ENCODE peak calls at places on chromosomes 12 and 14, in five cellular contexts. One of them, this sample, is unnamed.

GRCh38 chr14:75449703-75450102 is 21.9 kb downstream of the JDP2 start:
- DNase-seq in A172: no peak
- DNase-seq in psoas muscle: no peak
- DNase-seq in RPMI7951: no peak
- DNase-seq in ELR: no peak
- DNase-seq in this sample: no peak

GRCh38 chr12:77232045-77232444 is 166.7 kb upstream of the E2F7 start:
- DNase-seq in RPMI7951: peak
- DNase-seq in ELR: peak
- DNase-seq in psoas muscle: no peak
- DNase-seq in A172: peak
- DNase-seq in this sample: peak

GRCh38 chr12:113196996-113197395 is 11.5 kb downstream of the RITA1 start:
- DNase-seq in RPMI7951: peak
- DNase-seq in A172: peak
- DNase-seq in ELR: peak
- DNase-seq in psoas muscle: peak
- DNase-seq in this sample: peak

GRCh38 chr12:121038861-121039654 is at the start of gene OASL:
- DNase-seq in psoas muscle: no peak
- DNase-seq in ELR: peak
- DNase-seq in RPMI7951: peak
- DNase-seq in A172: no peak
- DNase-seq in this sample: peak

GRCh38 chr14:22535916-22536315 is 53.1 kb downstream of the DAD1 start:
- DNase-seq in psoas muscle: no peak
- DNase-seq in RPMI7951: no peak
- DNase-seq in ELR: no peak
- DNase-seq in A172: no peak
- DNase-seq in this sample: no peak

GRCh38 chr12:117408161-117408791 is 46.9 kb upstream of the NOS1 start:
- DNase-seq in ELR: no peak
- DNase-seq in RPMI7951: peak
- DNase-seq in A172: peak
- DNase-seq in psoas muscle: peak
- DNase-seq in this sample: peak

GRCh38 chr12:49089831-49090773 is 4.5 kb downstream of the DHH start:
- DNase-seq in RPMI7951: no peak
- DNase-seq in psoas muscle: peak
- DNase-seq in ELR: peak
- DNase-seq in A172: no peak
- DNase-seq in this sample: no peak

GRCh38 chr12:57216014-57216891 is at the start of gene NXPH4:
- DNase-seq in A172: no peak
- DNase-seq in psoas muscle: no peak
- DNase-seq in ELR: peak
- DNase-seq in RPMI7951: no peak
- DNase-seq in this sample: no peak

GRCh38 chr12:39435531-39435930 is 7.4 kb downstream of the KIF21A start:
- DNase-seq in RPMI7951: no peak
- DNase-seq in psoas muscle: no peak
- DNase-seq in A172: no peak
- DNase-seq in ELR: no peak
- DNase-seq in this sample: no peak

GRCh38 chr14:87149583-87150354 is 843.2 kb downstream of the GALC start:
- DNase-seq in RPMI7951: no peak
- DNase-seq in A172: no peak
- DNase-seq in ELR: no peak
- DNase-seq in psoas muscle: no peak
- DNase-seq in this sample: peak

GRCh38 chr12:94845110-94845509 is 158.4 kb downstream of the NDUFA12 start:
- DNase-seq in ELR: no peak
- DNase-seq in A172: no peak
- DNase-seq in RPMI7951: no peak
- DNase-seq in psoas muscle: no peak
- DNase-seq in this sample: no peak

GRCh38 chr14:106808907-106809306 is 1282.5 kb downstream of the TMEM121 start:
- DNase-seq in RPMI7951: no peak
- DNase-seq in ELR: no peak
- DNase-seq in psoas muscle: no peak
- DNase-seq in A172: no peak
- DNase-seq in this sample: no peak

GRCh38 chr14:54529811-54530210 is 20.1 kb downstream of the CGRRF1 start:
- DNase-seq in RPMI7951: peak
- DNase-seq in ELR: peak
- DNase-seq in psoas muscle: no peak
- DNase-seq in A172: peak
- DNase-seq in this sample: peak

GRCh38 chr14:106811167-106811566 is 1284.8 kb downstream of the TMEM121 start:
- DNase-seq in RPMI7951: no peak
- DNase-seq in A172: no peak
- DNase-seq in ELR: no peak
- DNase-seq in psoas muscle: no peak
- DNase-seq in this sample: no peak

GRCh38 chr14:102370305-102370809 is 7.6 kb downstream of the TECPR2 start:
- DNase-seq in psoas muscle: no peak
- DNase-seq in ELR: peak
- DNase-seq in RPMI7951: no peak
- DNase-seq in A172: no peak
- DNase-seq in this sample: no peak

GRCh38 chr12:31206038-31206670 is 119.8 kb downstream of the SINHCAF start:
- DNase-seq in psoas muscle: no peak
- DNase-seq in A172: no peak
- DNase-seq in ELR: peak
- DNase-seq in RPMI7951: peak
- DNase-seq in this sample: peak

GRCh38 chr12:121582583-121583333 is 1.9 kb upstream of the KDM2B start:
- DNase-seq in RPMI7951: peak
- DNase-seq in psoas muscle: no peak
- DNase-seq in ELR: peak
- DNase-seq in A172: no peak
- DNase-seq in this sample: no peak

GRCh38 chr12:5377997-5378596 is 53.8 kb upstream of the NTF3 start:
- DNase-seq in A172: peak
- DNase-seq in RPMI7951: peak
- DNase-seq in ELR: no peak
- DNase-seq in psoas muscle: no peak
- DNase-seq in this sample: no peak

GRCh38 chr12:119594772-119595445 is 1.3 kb downstream of the TMEM233 start:
- DNase-seq in psoas muscle: peak
- DNase-seq in RPMI7951: peak
- DNase-seq in A172: no peak
- DNase-seq in ELR: no peak
- DNase-seq in this sample: no peak

GRCh38 chr14:33062476-33062875 is 123.8 kb downstream of the NPAS3 start:
- DNase-seq in RPMI7951: no peak
- DNase-seq in psoas muscle: no peak
- DNase-seq in A172: no peak
- DNase-seq in ELR: no peak
- DNase-seq in this sample: no peak

GRCh38 chr14:51451561-51451960 is 200.1 kb upstream of the FRMD6 start:
- DNase-seq in psoas muscle: no peak
- DNase-seq in A172: no peak
- DNase-seq in RPMI7951: peak
- DNase-seq in ELR: no peak
- DNase-seq in this sample: no peak

GRCh38 chr12:95701275-95701674 is 89.3 kb downstream of the NTN4 start:
- DNase-seq in psoas muscle: no peak
- DNase-seq in ELR: peak
- DNase-seq in RPMI7951: no peak
- DNase-seq in A172: peak
- DNase-seq in this sample: peak

GRCh38 chr12:49868449-49868848 is 25.5 kb upstream of the BCDIN3D start:
- DNase-seq in RPMI7951: no peak
- DNase-seq in A172: no peak
- DNase-seq in ELR: no peak
- DNase-seq in psoas muscle: no peak
- DNase-seq in this sample: no peak

GRCh38 chr14:101963611-101964296 is 619 bp upstream of the DYNC1H1 start:
- DNase-seq in ELR: no peak
- DNase-seq in RPMI7951: no peak
- DNase-seq in A172: no peak
- DNase-seq in psoas muscle: peak
- DNase-seq in this sample: no peak

GRCh38 chr12:52990206-52990605 is 16.1 kb upstream of the EIF4B start:
- DNase-seq in RPMI7951: peak
- DNase-seq in psoas muscle: no peak
- DNase-seq in A172: peak
- DNase-seq in ELR: peak
- DNase-seq in this sample: no peak

GRCh38 chr12:124174949-124175348 is 119.9 kb upstream of the RFLNA start:
- DNase-seq in RPMI7951: peak
- DNase-seq in A172: no peak
- DNase-seq in psoas muscle: no peak
- DNase-seq in ELR: no peak
- DNase-seq in this sample: no peak

GRCh38 chr12:56469007-56469930 is 891 bp downstream of the SPRYD4 start:
- DNase-seq in ELR: no peak
- DNase-seq in A172: no peak
- DNase-seq in RPMI7951: peak
- DNase-seq in psoas muscle: peak
- DNase-seq in this sample: peak

GRCh38 chr12:106446429-106447092 is 89.0 kb downstream of the POLR3B start:
- DNase-seq in RPMI7951: no peak
- DNase-seq in psoas muscle: no peak
- DNase-seq in A172: no peak
- DNase-seq in ELR: no peak
- DNase-seq in this sample: no peak

GRCh38 chr12:2487278-2487677 is 307.5 kb upstream of the FKBP4 start:
- DNase-seq in psoas muscle: no peak
- DNase-seq in ELR: no peak
- DNase-seq in RPMI7951: no peak
- DNase-seq in A172: no peak
- DNase-seq in this sample: no peak

GRCh38 chr14:99242816-99243795 is 28.9 kb downstream of the BCL11B start:
- DNase-seq in A172: no peak
- DNase-seq in ELR: no peak
- DNase-seq in RPMI7951: no peak
- DNase-seq in psoas muscle: no peak
- DNase-seq in this sample: no peak

GRCh38 chr14:24072436-24072835 is 1.1 kb downstream of the CPNE6 start:
- DNase-seq in psoas muscle: no peak
- DNase-seq in A172: no peak
- DNase-seq in RPMI7951: no peak
- DNase-seq in ELR: no peak
- DNase-seq in this sample: no peak

GRCh38 chr12:65014504-65015271 is 106.4 kb downstream of the WIF1 start:
- DNase-seq in ELR: no peak
- DNase-seq in RPMI7951: no peak
- DNase-seq in psoas muscle: no peak
- DNase-seq in A172: no peak
- DNase-seq in this sample: no peak